ENCODE peak calls at places on chromosomes 5 and 9, in ten cellular contexts. R, E, D, F, P, S, O, Q, X and J are unnamed samples.
A peak's percentile ranks its signal among the peaks of the same experiment; 100 is the strongest.

GRCh38 chr5:133471699-133472098 is 140.6 kb downstream of the FSTL4 start:
- DNase-seq in R (no peak), Q (no peak), E (no peak), P (no peak), S (no peak), O (no peak), D (no peak), F (no peak), X (no peak), J (no peak)

GRCh38 chr5:177507165-177507564 is 2.5 kb downstream of the DOK3 start:
- DNase-seq in F (no peak), D (peak; percentile 25), X (no peak), P (no peak), E (no peak), S (no peak), R (no peak), Q (no peak), O (no peak), J (no peak)

GRCh38 chr5:74394924-74395880 is 245.3 kb downstream of the ENC1 start:
- DNase-seq in F (no peak), O (no peak), R (no peak), P (no peak), D (no peak), S (no peak), E (no peak), X (no peak), Q (no peak), J (peak; percentile 55)

GRCh38 chr5:68953885-68954617 is 139.8 kb upstream of the SLC30A5 start:
- DNase-seq in X (no peak), O (no peak), D (no peak), R (no peak), F (no peak), S (no peak), P (no peak), E (peak; percentile 81), Q (no peak), J (no peak)

GRCh38 chr5:123124495-123125171 is 35.6 kb downstream of the PRDM6 start:
- DNase-seq in Q (no peak), D (no peak), P (no peak), R (no peak), E (peak; percentile 74), O (no peak), X (no peak), S (no peak), F (no peak), J (no peak)

GRCh38 chr5:141420855-141421488 is at the start of gene PCDHGA11:
- DNase-seq in X (no peak), F (no peak), S (peak; percentile 57), R (peak; percentile 13), P (no peak), D (peak; percentile 67), Q (peak; percentile 23), O (peak; percentile 63), E (peak; percentile 63), J (no peak)

GRCh38 chr5:142322747-142323479 is 1.9 kb downstream of the SPRY4 start:
- DNase-seq in P (peak; percentile 71), Q (peak; percentile 42), R (no peak), O (peak; percentile 69), S (no peak), X (no peak), D (no peak), F (no peak), E (peak; percentile 85), J (no peak)

GRCh38 chr9:115717298-115717697 is 436.3 kb upstream of the PAPPA start:
- DNase-seq in X (no peak), Q (no peak), D (peak; percentile 59), R (no peak), P (no peak), E (no peak), O (peak; percentile 56), S (no peak), F (no peak), J (no peak)

GRCh38 chr5:53167836-53168235 is 58.3 kb upstream of the MOCS2 start:
- DNase-seq in S (no peak), D (peak; percentile 37), F (no peak), X (no peak), O (peak; percentile 39), E (peak; percentile 82), R (no peak), P (no peak), Q (no peak), J (no peak)

GRCh38 chr5:81808106-81808505 is 57.2 kb upstream of the SSBP2 start:
- DNase-seq in P (no peak), S (no peak), X (no peak), O (no peak), D (no peak), F (no peak), E (no peak), Q (no peak), R (no peak), J (no peak)

GRCh38 chr5:171975262-171975876 is 31.1 kb downstream of the FBXW11 start:
- DNase-seq in S (no peak), F (no peak), O (peak; percentile 49), D (no peak), R (no peak), X (no peak), E (peak; percentile 11), P (no peak), Q (peak; percentile 18), J (no peak)

GRCh38 chr9:130260816-130261765 is 4.5 kb upstream of the HMCN2 start:
- DNase-seq in Q (peak; percentile 25), P (peak; percentile 53), D (peak; percentile 10), S (no peak), R (no peak), E (no peak), F (no peak), X (no peak), O (no peak), J (no peak)

GRCh38 chr9:100933656-100934055 is 94.9 kb upstream of the PLPPR1 start:
- DNase-seq in X (no peak), R (no peak), P (no peak), Q (peak; percentile 4), F (no peak), O (no peak), E (peak; percentile 45), S (no peak), D (no peak), J (peak; percentile 22)

GRCh38 chr5:75412111-75412990 is 75.3 kb downstream of the HMGCR start:
- DNase-seq in E (no peak), P (no peak), Q (peak; percentile 72), O (peak; percentile 91), F (no peak), R (no peak), X (no peak), S (no peak), D (no peak), J (no peak)

GRCh38 chr9:76155361-76155760 is 238.9 kb downstream of the RFK start:
- DNase-seq in R (no peak), E (no peak), O (no peak), P (no peak), X (no peak), F (no peak), Q (no peak), D (no peak), S (no peak), J (no peak)

GRCh38 chr5:175576591-175576990 is 81.3 kb upstream of the HRH2 start:
- DNase-seq in S (no peak), P (no peak), E (no peak), O (no peak), Q (no peak), D (no peak), X (no peak), R (no peak), F (no peak), J (no peak)

GRCh38 chr9:85414399-85414798 is 327.4 kb downstream of the AGTPBP1 start:
- DNase-seq in X (no peak), P (no peak), S (no peak), E (no peak), F (no peak), O (no peak), Q (no peak), R (no peak), D (no peak), J (no peak)

GRCh38 chr9:72871685-72872084 is 81.2 kb downstream of the ALDH1A1 start:
- DNase-seq in O (peak; percentile 1), X (no peak), F (no peak), Q (peak; percentile 12), E (peak; percentile 24), P (no peak), R (peak; percentile 57), S (no peak), D (no peak), J (peak; percentile 48)

GRCh38 chr5:87347841-87348240 is 64.9 kb downstream of the CCNH start:
- DNase-seq in D (no peak), F (no peak), X (no peak), E (peak; percentile 20), O (peak; percentile 16), R (no peak), Q (no peak), P (no peak), S (no peak), J (no peak)

GRCh38 chr5:94361161-94361560 is 257.2 kb downstream of the KIAA0825 start:
- DNase-seq in D (peak; percentile 13), Q (no peak), F (no peak), X (no peak), S (no peak), R (no peak), E (peak; percentile 61), O (no peak), P (no peak), J (no peak)

GRCh38 chr5:172573986-172574844 is 66.8 kb upstream of the NEURL1B start:
- DNase-seq in F (no peak), D (no peak), R (no peak), X (no peak), P (no peak), E (no peak), S (no peak), Q (no peak), O (no peak), J (no peak)

GRCh38 chr9:68969538-68969937 is 44.4 kb downstream of the PRKACG start:
- DNase-seq in X (peak; percentile 89), Q (no peak), R (no peak), P (no peak), O (no peak), S (no peak), D (no peak), F (no peak), E (no peak), J (no peak)